ENCODE peak calls at places on chromosomes 1 and 21, in ten cellular contexts. G is kidney; U is endodermal cell; E is naive thymus-derived CD4-positive, alpha-beta T cell; M is CD8-positive, alpha-beta T cell; B is adrenal gland; C is body of pancreas; X is uterus; A is PC-9; J is transverse colon. Q is an unnamed sample.

GRCh38 chr21:19695796-19696195 is 1292.2 kb upstream of the TMPRSS15 start:
- DNase-seq in J (no peak), M (no peak), U (no peak), B (no peak), X (no peak), C (no peak), A (no peak), G (no peak), E (no peak), Q (no peak)

GRCh38 chr21:23217597-23217996 is 2219.4 kb downstream of the NCAM2 start:
- DNase-seq in E (no peak), U (no peak), A (no peak), M (no peak), X (no peak), B (no peak), G (no peak), C (no peak), J (no peak), Q (no peak)

GRCh38 chr1:157715736-157716135 is 15.2 kb upstream of the FCRL3 start:
- DNase-seq in J (no peak), E (no peak), X (no peak), C (no peak), B (no peak), U (no peak), A (no peak), G (no peak), M (no peak), Q (no peak)

GRCh38 chr1:224435318-224435763 is 744 bp upstream of the WDR26 start:
- DNase-seq in A (no peak), E (peak; percentile 39), M (no peak), J (no peak), C (no peak), B (no peak), U (no peak), X (no peak), G (no peak), Q (no peak)

GRCh38 chr1:168435439-168435838 is 108.4 kb downstream of the XCL2 start:
- DNase-seq in X (no peak), C (no peak), M (no peak), G (no peak), U (no peak), B (no peak), J (no peak), A (no peak), E (no peak), Q (no peak)

GRCh38 chr1:181208076-181208475 is 119.6 kb downstream of the IER5 start:
- DNase-seq in B (peak; percentile 18), U (peak; percentile 36), G (no peak), C (no peak), M (no peak), J (no peak), X (no peak), A (no peak), E (no peak), Q (no peak)

GRCh38 chr1:190067592-190067991 is 410.1 kb downstream of the BRINP3 start:
- DNase-seq in A (no peak), U (no peak), J (no peak), M (no peak), X (no peak), G (no peak), C (no peak), E (no peak), B (no peak), Q (peak; percentile 63)

GRCh38 chr1:109644670-109645069 is 11.2 kb upstream of the GSTM4 start:
- DNase-seq in X (no peak), A (no peak), M (no peak), U (no peak), C (no peak), J (no peak), G (no peak), B (no peak), E (no peak), Q (peak; percentile 74)

GRCh38 chr1:220031290-220031689 is 15.0 kb downstream of the EPRS1 start:
- DNase-seq in J (no peak), E (no peak), A (no peak), X (no peak), U (no peak), C (no peak), G (no peak), M (no peak), B (no peak), Q (no peak)

GRCh38 chr1:68917456-68917855 is 420.6 kb upstream of the DEPDC1 start:
- DNase-seq in G (no peak), X (no peak), J (no peak), B (no peak), C (no peak), U (no peak), E (no peak), A (no peak), M (no peak), Q (no peak)

GRCh38 chr1:164794310-164794709 is 235.3 kb downstream of the PBX1 start:
- DNase-seq in A (peak; percentile 22), U (no peak), C (peak; percentile 70), J (no peak), B (peak; percentile 77), M (no peak), E (no peak), X (peak; percentile 62), G (no peak), Q (peak; percentile 66)

GRCh38 chr21:41316641-41317392 is at the start of gene FAM3B:
- DNase-seq in J (peak; percentile 47), X (no peak), M (no peak), G (peak; percentile 80), A (peak; percentile 13), U (peak; percentile 91), C (peak; percentile 84), B (no peak), E (no peak), Q (peak; percentile 69)

GRCh38 chr1:11638121-11638520 is 16.1 kb downstream of the FBXO2 start:
- DNase-seq in E (no peak), U (no peak), J (no peak), A (no peak), M (no peak), B (no peak), X (no peak), C (no peak), G (no peak), Q (no peak)

GRCh38 chr1:224733021-224733911 is 117.1 kb downstream of the CNIH3 start:
- DNase-seq in X (no peak), G (no peak), U (no peak), M (no peak), E (no peak), J (no peak), B (peak; percentile 80), C (no peak), A (peak; percentile 73), Q (peak; percentile 76)

GRCh38 chr1:153921080-153921802 is 1.5 kb downstream of the GATAD2B start:
- DNase-seq in M (no peak), E (no peak), J (no peak), B (no peak), C (no peak), G (no peak), U (no peak), X (no peak), A (no peak), Q (no peak)

GRCh38 chr1:19957779-19958178 is 21.6 kb downstream of the PLA2G2A start:
- DNase-seq in C (no peak), E (no peak), A (no peak), G (no peak), B (no peak), J (no peak), M (no peak), X (no peak), U (peak; percentile 79), Q (no peak)

DNA sequence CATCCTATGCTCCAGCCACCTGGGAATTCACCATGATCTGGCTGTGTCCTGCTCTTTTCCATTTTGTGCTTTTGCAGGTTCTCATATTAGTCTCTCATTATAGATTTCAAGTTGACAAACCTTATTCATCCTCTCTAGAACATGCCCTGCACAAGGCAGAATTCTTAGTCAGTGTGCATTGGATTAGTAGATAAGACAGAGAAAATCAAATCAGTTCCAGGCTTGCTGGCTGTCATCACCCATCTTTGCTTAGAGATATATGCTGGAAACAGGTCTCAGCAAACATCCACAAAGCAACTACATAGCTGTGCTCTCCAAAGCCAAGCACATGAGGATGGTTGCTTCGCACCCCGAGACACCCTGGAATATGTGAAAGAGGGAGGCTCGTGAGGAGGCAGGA is 24.8 kb downstream of the TSPAN2 start:
- DNase-seq in U (no peak), J (no peak), E (no peak), X (no peak), G (no peak), B (no peak), C (no peak), A (no peak), M (no peak), Q (no peak)
- H3K4me1 ChIP-seq in U (no peaks in the 10 kb centered on the region), J (peaks cover 9% of the 10 kb centered on the region), E (peaks cover 32% of the 10 kb centered on the region), X (peaks cover 4% of the 10 kb centered on the region), G (no peaks in the 10 kb centered on the region), B (no peaks in the 10 kb centered on the region), C (peaks cover 21% of the 10 kb centered on the region), A (peaks cover 60% of the 10 kb centered on the region), M (peaks cover 35% of the 10 kb centered on the region), Q (peaks cover 4% of the 10 kb centered on the region)

GRCh38 chr1:234845097-234845660 is 235.2 kb upstream of the IRF2BP2 start:
- DNase-seq in M (peak; percentile 34), U (peak; percentile 3), X (no peak), C (no peak), J (no peak), B (no peak), G (no peak), E (peak; percentile 54), A (no peak), Q (no peak)
- H3K4me1 ChIP-seq in M (peaks cover 47% of the 10 kb centered on the region), U (no peaks in the 10 kb centered on the region), X (no peaks in the 10 kb centered on the region), C (peaks cover 15% of the 10 kb centered on the region), J (no peaks in the 10 kb centered on the region), B (peaks cover 11% of the 10 kb centered on the region), G (no peaks in the 10 kb centered on the region), E (peaks cover 59% of the 10 kb centered on the region), A (peaks cover 23% of the 10 kb centered on the region), Q (no peaks in the 10 kb centered on the region)

GRCh38 chr1:41847733-41848132 is 71.0 kb downstream of the HIVEP3 start:
- DNase-seq in C (no peak), G (no peak), J (no peak), B (no peak), X (no peak), U (no peak), M (no peak), E (no peak), A (no peak), Q (no peak)
- H3K4me1 ChIP-seq in C (no peaks in the 10 kb centered on the region), G (peaks cover 6% of the 10 kb centered on the region), J (no peaks in the 10 kb centered on the region), B (no peaks in the 10 kb centered on the region), X (no peaks in the 10 kb centered on the region), U (no peaks in the 10 kb centered on the region), M (no peaks in the 10 kb centered on the region), E (no peaks in the 10 kb centered on the region), A (peaks cover 76% of the 10 kb centered on the region), Q (no peaks in the 10 kb centered on the region)

DNA sequence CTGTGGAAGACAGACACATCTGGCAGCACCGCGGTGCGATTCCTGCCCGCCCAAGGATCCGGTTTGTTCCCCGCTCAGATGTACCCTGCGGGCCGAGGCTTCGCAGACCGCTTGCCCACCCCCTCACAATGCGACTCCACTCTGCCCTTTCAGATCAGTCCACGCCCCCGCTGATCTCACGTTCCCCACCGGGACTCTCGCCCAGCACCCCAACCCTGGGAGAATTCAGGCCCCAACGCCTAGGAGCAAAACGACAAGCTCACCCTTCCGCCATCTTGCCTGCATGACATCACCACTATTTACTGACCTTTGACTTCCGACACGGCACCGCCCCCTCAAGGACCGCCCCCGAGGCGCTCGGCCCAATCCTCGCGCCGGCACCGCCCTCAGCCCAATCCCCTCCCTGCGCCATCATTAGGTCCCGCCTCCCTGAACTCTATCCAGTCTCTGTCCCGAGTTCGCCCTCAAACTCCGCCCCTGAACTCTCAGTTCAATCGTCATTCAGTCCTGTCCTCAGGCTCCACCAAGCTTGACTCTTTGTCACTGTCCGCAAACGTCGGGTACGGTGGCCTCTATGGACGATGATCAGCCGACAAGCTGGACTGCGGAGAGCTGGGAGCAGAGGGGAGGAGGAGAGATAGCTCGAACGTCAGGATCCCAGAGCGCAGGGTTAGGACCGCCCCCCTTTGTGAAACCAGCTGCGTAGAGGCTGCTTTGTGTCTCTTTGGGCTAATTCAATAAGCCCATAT is at the start of gene BSDC1:
- DNase-seq in B (peak; percentile 100), A (peak; percentile 97), E (peak; percentile 98), M (peak; percentile 98), X (peak; percentile 98), J (peak; percentile 99), C (peak; percentile 99), G (peak; percentile 99), U (peak; percentile 99), Q (peak; percentile 99)
- H3K4me1 ChIP-seq in B (peaks cover 31% of the 10 kb centered on the region), A (peaks cover 22% of the 10 kb centered on the region), E (peaks cover 30% of the 10 kb centered on the region), M (peaks cover 11% of the 10 kb centered on the region), X (peaks cover 13% of the 10 kb centered on the region), J (peaks cover 23% of the 10 kb centered on the region), C (peaks cover 29% of the 10 kb centered on the region), G (peaks cover 11% of the 10 kb centered on the region), U (peaks cover 5% of the 10 kb centered on the region), Q (peaks cover 21% of the 10 kb centered on the region)

Q was measured in hepatocyte.